ENCODE peak calls at places on chromosomes 5 and 9, in six cellular contexts. W is progenitor cell of endocrine pancreas, C is foreskin fibroblast, M is PC-3, R is brain microvascular endothelial cell, V is bronchial epithelial cell. X is an unnamed sample.
A peak's percentile ranks its signal among the peaks of the same experiment; 100 is the strongest.

GRCh38 chr9:72623156-72623555 is 101.7 kb downstream of the TMC1 start:
- DNase-seq in W (no peak), C (no peak), M (no peak), R (no peak), V (peak; percentile 83), X (no peak)

GRCh38 chr9:88524911-88525310 is 10.1 kb upstream of the NXNL2 start:
- DNase-seq in W (no peak), C (no peak), M (no peak), R (no peak), V (no peak), X (no peak)

GRCh38 chr5:54738118-54738972 is 220.8 kb downstream of the SNX18 start:
- DNase-seq in W (no peak), C (peak; percentile 85), M (peak; percentile 57), R (no peak), V (peak; percentile 44), X (no peak)

GRCh38 chr5:175809531-175810121 is 61.8 kb upstream of the CPLX2 start:
- DNase-seq in W (no peak), C (peak; percentile 85), M (peak; percentile 97), R (peak; percentile 69), V (no peak), X (no peak)

GRCh38 chr9:82957526-82958379 is 105.2 kb downstream of the RASEF start:
- DNase-seq in W (no peak), C (no peak), M (no peak), R (no peak), V (no peak), X (no peak)

GRCh38 chr5:160506006-160507004 is 84.7 kb downstream of the PTTG1 start:
- DNase-seq in W (no peak), C (peak; percentile 77), M (no peak), R (peak; percentile 70), V (no peak), X (no peak)

GRCh38 chr9:124248066-124248465 is 9.7 kb upstream of the NEK6 start:
- DNase-seq in W (no peak), C (no peak), M (no peak), R (no peak), V (no peak), X (no peak)

GRCh38 chr9:113950195-113951031 is 74.3 kb downstream of the ZNF618 start:
- DNase-seq in W (no peak), C (no peak), M (no peak), R (no peak), V (no peak), X (peak; percentile 58)

GRCh38 chr9:91192785-91193657 is 168.7 kb downstream of the AUH start:
- DNase-seq in W (peak; percentile 30), C (peak; percentile 99), M (peak; percentile 94), R (peak; percentile 99), V (peak; percentile 97), X (no peak)

GRCh38 chr5:32851774-32852173 is 140.7 kb downstream of the NPR3 start:
- DNase-seq in W (no peak), C (no peak), M (no peak), R (no peak), V (peak; percentile 76), X (no peak)

GRCh38 chr9:21576331-21577189 is 94.4 kb upstream of the IFNE start:
- DNase-seq in W (no peak), C (peak; percentile 90), M (peak; percentile 83), R (peak; percentile 92), V (peak; percentile 97), X (no peak)

GRCh38 chr5:105953616-105954015 is 1717.1 kb downstream of the EFNA5 start:
- DNase-seq in W (no peak), C (no peak), M (no peak), R (no peak), V (no peak), X (no peak)

GRCh38 chr9:130665029-130665430 is 636 bp downstream of the PRDM12 start:
- DNase-seq in W (no peak), C (no peak), M (no peak), R (no peak), V (no peak), X (no peak)

GRCh38 chr9:137380171-137380570 is 42.8 kb downstream of the EXD3 start:
- DNase-seq in W (no peak), C (no peak), M (no peak), R (no peak), V (no peak), X (no peak)

GRCh38 chr5:105956456-105957177 is 1714.1 kb downstream of the EFNA5 start:
- DNase-seq in W (no peak), C (peak; percentile 70), M (peak; percentile 57), R (no peak), V (peak; percentile 5), X (no peak)

GRCh38 chr5:132464155-132464939 is 26.2 kb downstream of the IRF1 start:
- DNase-seq in W (no peak), C (peak; percentile 32), M (no peak), R (no peak), V (no peak), X (no peak)

GRCh38 chr5:10420926-10421325 is 20.8 kb upstream of the ROPN1L start:
- DNase-seq in W (no peak), C (no peak), M (peak; percentile 48), R (no peak), V (no peak), X (no peak)

GRCh38 chr9:92992549-92992948 is 45.2 kb downstream of the FGD3 start:
- DNase-seq in W (no peak), C (no peak), M (no peak), R (no peak), V (no peak), X (no peak)

GRCh38 chr9:13500034-13500433 is 220.5 kb upstream of the MPDZ start:
- DNase-seq in W (no peak), C (no peak), M (no peak), R (no peak), V (no peak), X (no peak)

GRCh38 chr5:11385901-11386293 is 518.3 kb downstream of the CTNND2 start:
- DNase-seq in W (no peak), C (no peak), M (no peak), R (no peak), V (no peak), X (no peak)

GRCh38 chr5:173625261-173625660 is 8.8 kb upstream of the BOD1 start:
- DNase-seq in W (no peak), C (no peak), M (no peak), R (no peak), V (no peak), X (no peak)

GRCh38 chr5:60883229-60883628 is 39.2 kb upstream of the ELOVL7 start:
- DNase-seq in W (no peak), C (peak; percentile 20), M (peak; percentile 11), R (peak; percentile 21), V (peak; percentile 38), X (no peak)

GRCh38 chr5:171494452-171495121 is 75.1 kb downstream of the FGF18 start:
- DNase-seq in W (no peak), C (peak; percentile 91), M (peak; percentile 64), R (peak; percentile 36), V (peak; percentile 21), X (no peak)

GRCh38 chr9:20491612-20492011 is 130.7 kb downstream of the MLLT3 start:
- DNase-seq in W (no peak), C (no peak), M (no peak), R (no peak), V (no peak), X (no peak)

GRCh38 chr9:113479150-113479761 is 15.7 kb downstream of the RGS3 start:
- DNase-seq in W (no peak), C (no peak), M (no peak), R (no peak), V (no peak), X (no peak)

GRCh38 chr5:107580902-107581823 is 89.6 kb downstream of the EFNA5 start:
- DNase-seq in W (no peak), C (peak; percentile 79), M (no peak), R (no peak), V (no peak), X (no peak)

GRCh38 chr5:3325206-3325605 is 270.4 kb upstream of the IRX1 start:
- DNase-seq in W (no peak), C (peak; percentile 34), M (no peak), R (no peak), V (peak; percentile 21), X (no peak)

GRCh38 chr9:36276840-36277239 is 18.6 kb upstream of the GNE start:
- DNase-seq in W (no peak), C (peak; percentile 78), M (no peak), R (peak; percentile 76), V (peak; percentile 34), X (no peak)

GRCh38 chr9:20144255-20144654 is 355.4 kb upstream of the SLC24A2 start:
- DNase-seq in W (no peak), C (peak; percentile 1), M (no peak), R (peak; percentile 18), V (no peak), X (no peak)

GRCh38 chr9:130232899-130233586 is 32.5 kb upstream of the HMCN2 start:
- DNase-seq in W (no peak), C (no peak), M (no peak), R (no peak), V (no peak), X (no peak)

GRCh38 chr5:22699319-22699718 is 153.8 kb downstream of the CDH12 start:
- DNase-seq in W (no peak), C (no peak), M (no peak), R (no peak), V (no peak), X (no peak)
- TF ChIP-seq CTCF in W (no peak), C (no peak), M (peak; percentile 20), R (no peak), V (no peak), X (no peak)

GRCh38 chr5:79774171-79774854 is 84.7 kb downstream of the CMYA5 start:
- DNase-seq in W (peak; percentile 11), C (no peak), M (peak; percentile 29), R (no peak), V (peak; percentile 18), X (no peak)
- TF ChIP-seq CTCF in W (peak; percentile 49), C (peak; percentile 28), M (peak; percentile 39), R (peak; percentile 60), V (peak; percentile 44), X (peak; percentile 43)

GRCh38 chr5:26700759-26701384 is 337.5 kb downstream of the CDH9 start:
- DNase-seq in W (peak; percentile 22), C (no peak), M (peak; percentile 75), R (no peak), V (peak; percentile 18), X (no peak)
- TF ChIP-seq CTCF in W (peak; percentile 83), C (peak; percentile 7), M (peak; percentile 89), R (peak; percentile 30), V (peak; percentile 16), X (peak; percentile 89)

DNA sequence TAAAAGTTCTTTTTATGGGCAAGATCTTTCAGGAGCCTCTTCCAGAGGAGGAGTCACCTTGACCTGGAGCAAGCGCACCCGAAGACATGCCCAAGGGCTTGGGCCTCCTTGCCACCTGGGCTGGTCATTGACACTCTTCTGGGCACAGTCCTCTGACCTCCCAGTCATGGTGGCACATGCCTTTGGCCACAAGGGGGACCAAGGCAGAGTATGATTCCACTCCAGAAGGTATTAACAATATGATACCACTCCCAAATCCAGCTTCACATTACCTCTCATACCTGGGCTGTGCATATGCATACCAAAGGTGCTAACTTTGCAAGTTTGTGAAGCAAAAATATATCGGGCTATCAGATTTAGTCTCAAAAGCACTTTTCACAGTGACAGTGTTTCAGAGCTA is 84.6 kb downstream of the MAST4 start:
- DNase-seq in W (no peak), C (no peak), M (no peak), R (no peak), V (no peak), X (no peak)
- TF ChIP-seq CTCF in W (peak; percentile 27), C (no peak), M (no peak), R (peak; percentile 43), V (no peak), X (peak; percentile 53)